ENCODE peak calls at places on chromosomes 12 and 14, in five cellular contexts. X is lung, S is esophagus squamous epithelium, W is IMR-90, Y is GM23248. M is an unnamed sample.

GRCh38 chr12:80353254-80353653 is 90.8 kb upstream of the PTPRQ start:
- DNase-seq in X (no peak), S (no peak), W (peak), Y (peak), M (no peak)

GRCh38 chr12:128381961-128382360 is 115.0 kb downstream of the TMEM132C start:
- DNase-seq in X (no peak), S (no peak), W (no peak), Y (no peak), M (no peak)

GRCh38 chr12:62950317-62950716 is 15.4 kb upstream of the PPM1H start:
- DNase-seq in X (no peak), S (no peak), W (no peak), Y (no peak), M (no peak)

GRCh38 chr12:99130808-99131538 is 485.9 kb downstream of the APAF1 start:
- DNase-seq in X (no peak), S (no peak), W (no peak), Y (peak), M (no peak)

GRCh38 chr14:55702501-55702900 is 122.5 kb downstream of the KTN1 start:
- DNase-seq in X (no peak), S (no peak), W (no peak), Y (no peak), M (no peak)

GRCh38 chr14:99137001-99137700 is 134.8 kb downstream of the BCL11B start:
- DNase-seq in X (peak), S (no peak), W (no peak), Y (no peak), M (no peak)

GRCh38 chr12:52521581-52522266 is 1.5 kb upstream of the KRT5 start:
- DNase-seq in X (peak), S (no peak), W (no peak), Y (peak), M (no peak)

GRCh38 chr12:33156042-33156441 is 259.5 kb upstream of the PKP2 start:
- DNase-seq in X (no peak), S (no peak), W (no peak), Y (no peak), M (no peak)

GRCh38 chr12:57718641-57719528 is 19.7 kb downstream of the AGAP2 start:
- DNase-seq in X (no peak), S (no peak), W (no peak), Y (no peak), M (no peak)

GRCh38 chr12:128543493-128543892 is 276.5 kb downstream of the TMEM132C start:
- DNase-seq in X (no peak), S (no peak), W (no peak), Y (no peak), M (no peak)

GRCh38 chr14:36420288-36420687 is 99.7 kb downstream of the NKX2-1 start:
- DNase-seq in X (no peak), S (no peak), W (no peak), Y (no peak), M (no peak)

GRCh38 chr14:50082308-50082742 is 34.0 kb downstream of the VCPKMT start:
- DNase-seq in X (no peak), S (no peak), W (no peak), Y (no peak), M (no peak)

GRCh38 chr14:54784060-54784459 is 118.6 kb downstream of the GCH1 start:
- DNase-seq in X (no peak), S (no peak), W (no peak), Y (no peak), M (no peak)

GRCh38 chr12:15931590-15932053 is 20.5 kb downstream of the DERA start:
- DNase-seq in X (no peak), S (no peak), W (no peak), Y (peak), M (no peak)

GRCh38 chr12:105611340-105611739 is 280.8 kb downstream of the C12orf75 start:
- DNase-seq in X (no peak), S (no peak), W (no peak), Y (no peak), M (no peak)

GRCh38 chr14:70893842-70894237 is 13.4 kb upstream of the PCNX1 start:
- DNase-seq in X (no peak), S (no peak), W (no peak), Y (no peak), M (no peak)

GRCh38 chr12:84779169-84779568 is 133.4 kb downstream of the SLC6A15 start:
- DNase-seq in X (no peak), S (no peak), W (peak), Y (no peak), M (no peak)

GRCh38 chr12:64691793-64692583 is 67.2 kb downstream of the GNS start:
- DNase-seq in X (no peak), S (no peak), W (peak), Y (no peak), M (no peak)

GRCh38 chr14:75875958-75876357 is 105.8 kb downstream of the TGFB3 start:
- DNase-seq in X (no peak), S (no peak), W (no peak), Y (no peak), M (no peak)

GRCh38 chr12:54421175-54421872 is 2.3 kb upstream of the ITGA5 start:
- DNase-seq in X (no peak), S (no peak), W (peak), Y (peak), M (no peak)

GRCh38 chr12:32053881-32054624 is 52.6 kb upstream of the BICD1 start:
- DNase-seq in X (no peak), S (no peak), W (peak), Y (peak), M (no peak)

GRCh38 chr14:89575386-89576061 is 158.5 kb upstream of the FOXN3 start:
- DNase-seq in X (no peak), S (no peak), W (no peak), Y (no peak), M (no peak)

GRCh38 chr14:55129428-55130193 is 559 bp downstream of the LGALS3 start:
- DNase-seq in X (peak), S (no peak), W (peak), Y (peak), M (peak)

GRCh38 chr12:71201136-71201679 is 43.4 kb upstream of the TSPAN8 start:
- DNase-seq in X (no peak), S (no peak), W (no peak), Y (no peak), M (peak)

GRCh38 chr14:48725001-48725734 is 861.0 kb downstream of the RPS29 start:
- DNase-seq in X (no peak), S (no peak), W (peak), Y (no peak), M (no peak)

GRCh38 chr14:92160619-92161018 is 38.9 kb downstream of the CPSF2 start:
- DNase-seq in X (no peak), S (no peak), W (peak), Y (peak), M (no peak)

GRCh38 chr12:51368640-51369517 is 22.3 kb downstream of the GALNT6 start:
- DNase-seq in X (peak), S (peak), W (peak), Y (no peak), M (no peak)

GRCh38 chr14:43143106-43143505 is 1364.0 kb downstream of the FSCB start:
- DNase-seq in X (no peak), S (no peak), W (no peak), Y (no peak), M (no peak)

GRCh38 chr12:111761706-111762105 is 5.0 kb upstream of the ALDH2 start:
- DNase-seq in X (no peak), S (no peak), W (no peak), Y (no peak), M (no peak)

GRCh38 chr14:34946699-34947098 is 36.1 kb upstream of the SRP54 start:
- DNase-seq in X (no peak), S (no peak), W (no peak), Y (no peak), M (no peak)

GRCh38 chr14:54105406-54105805 is 148.8 kb upstream of the BMP4 start:
- DNase-seq in X (no peak), S (no peak), W (no peak), Y (no peak), M (no peak)

GRCh38 chr12:39617887-39618286 is 1.7 kb downstream of the ABCD2 start:
- DNase-seq in X (no peak), S (no peak), W (no peak), Y (no peak), M (no peak)
- H3K4me3 ChIP-seq in X (no peak), S (no peak), W (no peak), Y (no peak), M (no peak)

GRCh38 chr12:95545731-95546490 is 5.4 kb downstream of the USP44 start:
- DNase-seq in X (no peak), S (no peak), W (no peak), Y (no peak), M (peak)
- H3K4me3 ChIP-seq in X (no peak), S (no peak), W (no peak), Y (no peak), M (no peak)

GRCh38 chr12:95217377-95218163 is at the start of the genes FGD6 and VEZT:
- DNase-seq in X (peak), S (peak), W (peak), Y (peak), M (peak)
- H3K4me3 ChIP-seq in X (peak), S (peak), W (peak), Y (peak), M (peak)

GRCh38 chr14:96126783-96127271 is 77.8 kb upstream of the BDKRB2 start:
- DNase-seq in X (no peak), S (no peak), W (peak), Y (no peak), M (no peak)

GRCh38 chr14:96122496-96122895 is 82.1 kb upstream of the BDKRB2 start:
- DNase-seq in X (no peak), S (no peak), W (peak), Y (peak), M (no peak)

GRCh38 chr14:96126339-96126770 is 78.3 kb upstream of the BDKRB2 start:
- DNase-seq in X (no peak), S (no peak), W (peak), Y (no peak), M (no peak)

GRCh38 chr14:96129128-96129736 is 75.4 kb upstream of the BDKRB2 start:
- DNase-seq in X (no peak), S (no peak), W (no peak), Y (no peak), M (no peak)

GRCh38 chr14:96125536-96125935 is 79.1 kb upstream of the BDKRB2 start:
- DNase-seq in X (peak), S (no peak), W (no peak), Y (no peak), M (no peak)
- H3K4me3 ChIP-seq in X (no peak), S (no peak), W (no peak), Y (no peak), M (no peak)

DNA sequence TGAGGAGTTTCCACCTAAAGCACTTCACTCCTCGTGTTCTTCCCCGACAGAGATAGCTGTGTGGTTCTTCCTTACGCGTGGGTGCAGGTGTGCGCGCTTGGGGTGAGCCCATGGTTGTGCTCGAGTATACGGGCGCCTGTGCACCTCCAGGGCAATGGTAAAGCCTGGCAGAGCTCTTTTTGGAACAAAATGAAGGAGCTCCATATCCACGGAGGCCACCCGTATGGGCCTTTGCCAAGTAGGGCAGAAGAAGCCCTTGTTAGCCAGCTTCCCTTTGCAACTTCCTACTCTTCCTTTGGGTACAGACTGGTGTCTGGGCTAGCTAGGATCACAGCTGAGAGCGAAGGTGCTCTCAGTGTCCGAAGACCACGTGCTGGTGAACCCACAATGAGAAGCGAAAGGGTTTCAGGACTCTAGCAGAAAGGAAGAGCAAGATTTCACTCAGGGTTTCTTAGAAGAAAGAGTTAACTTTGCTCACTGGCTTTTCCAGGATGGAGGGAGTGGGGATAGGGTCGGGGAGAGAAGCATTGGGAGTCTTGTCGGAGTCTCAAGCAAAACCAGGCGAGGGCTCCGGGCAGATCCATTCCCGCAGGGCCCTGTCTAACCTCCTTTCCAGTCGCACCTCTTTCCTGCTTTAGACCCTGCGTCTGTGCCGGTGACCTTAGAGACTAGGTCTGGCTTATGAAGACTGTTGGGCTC is 977 bp upstream of the LRFN5 start:
- DNase-seq in X (no peak), S (no peak), W (peak), Y (peak), M (peak)
- H3K4me3 ChIP-seq in X (peak), S (no peak), W (peak), Y (peak), M (peak)

GRCh38 chr12:19236656-19237055 is 107.1 kb downstream of the PLEKHA5 start:
- DNase-seq in X (no peak), S (no peak), W (peak), Y (peak), M (no peak)

GRCh38 chr12:19238520-19238919 is 109.0 kb downstream of the PLEKHA5 start:
- DNase-seq in X (no peak), S (no peak), W (no peak), Y (no peak), M (no peak)

GRCh38 chr12:19239616-19240234 is 110.2 kb downstream of the PLEKHA5 start:
- DNase-seq in X (no peak), S (no peak), W (peak), Y (peak), M (no peak)

GRCh38 chr12:19234991-19235876 is 105.7 kb downstream of the PLEKHA5 start:
- DNase-seq in X (no peak), S (no peak), W (peak), Y (peak), M (no peak)

GRCh38 chr12:19239046-19239445 is 109.5 kb downstream of the PLEKHA5 start:
- DNase-seq in X (no peak), S (no peak), W (no peak), Y (no peak), M (no peak)
- H3K4me3 ChIP-seq in X (no peak), S (no peak), W (no peak), Y (no peak), M (no peak)